ENCODE peak calls at places on chromosomes 2 and 18, in five cellular contexts. Y is thyroid gland, A is suprapubic skin, O is IMR-90, E is spleen. M is an unnamed sample.

GRCh38 chr2:232571026-232571474 is 20.6 kb downstream of the EIF4E2 start:
- DNase-seq in Y (peak), A (no peak), O (peak), E (no peak), M (no peak)

GRCh38 chr2:229980440-229981184 is 58.3 kb downstream of the FBXO36 start:
- DNase-seq in Y (peak), A (no peak), O (peak), E (peak), M (peak)

GRCh38 chr2:179263460-179264237 is 983 bp downstream of the SESTD1 start:
- DNase-seq in Y (peak), A (peak), O (peak), E (peak), M (peak)

GRCh38 chr18:14945984-14946383 is 198.0 kb downstream of the ANKRD30B start:
- DNase-seq in Y (no peak), A (no peak), O (no peak), E (no peak), M (no peak)

GRCh38 chr2:207698303-207698702 is 13.1 kb upstream of the CCNYL1 start:
- DNase-seq in Y (no peak), A (no peak), O (no peak), E (no peak), M (no peak)

GRCh38 chr18:57466745-57467144 is 31.6 kb downstream of the ONECUT2 start:
- DNase-seq in Y (no peak), A (no peak), O (no peak), E (no peak), M (no peak)

GRCh38 chr2:134727385-134727784 is 8.6 kb upstream of the TMEM163 start:
- DNase-seq in Y (no peak), A (no peak), O (no peak), E (no peak), M (no peak)

GRCh38 chr2:80889009-80889408 is 584.5 kb upstream of the LRRTM1 start:
- DNase-seq in Y (no peak), A (no peak), O (no peak), E (no peak), M (no peak)

GRCh38 chr2:25252291-25253152 is 84.1 kb upstream of the POMC start:
- DNase-seq in Y (peak), A (no peak), O (peak), E (peak), M (peak)

GRCh38 chr2:106575955-106576354 is 88.8 kb downstream of the CD8B2 start:
- DNase-seq in Y (peak), A (no peak), O (peak), E (no peak), M (no peak)

GRCh38 chr2:7674606-7675005 is 757.4 kb downstream of the RNF144A start:
- DNase-seq in Y (no peak), A (no peak), O (no peak), E (no peak), M (no peak)

GRCh38 chr2:29644949-29645348 is 276.4 kb downstream of the ALK start:
- DNase-seq in Y (no peak), A (no peak), O (no peak), E (no peak), M (no peak)

GRCh38 chr2:225173909-225174308 is 131.6 kb upstream of the DOCK10 start:
- DNase-seq in Y (no peak), A (no peak), O (no peak), E (no peak), M (no peak)

GRCh38 chr2:241867776-241868420 is 1.6 kb upstream of the RTP5 start:
- DNase-seq in Y (no peak), A (no peak), O (no peak), E (no peak), M (peak)

GRCh38 chr2:159615936-159616733 is at the start of gene BAZ2B:
- DNase-seq in Y (peak), A (peak), O (peak), E (no peak), M (peak)

GRCh38 chr2:212897296-212897695 is 254.1 kb downstream of the IKZF2 start:
- DNase-seq in Y (no peak), A (no peak), O (peak), E (no peak), M (no peak)

GRCh38 chr2:111236027-111236426 is 115.3 kb downstream of the BCL2L11 start:
- DNase-seq in Y (peak), A (no peak), O (no peak), E (no peak), M (peak)

GRCh38 chr2:207257291-207258190 is 91.8 kb upstream of the KLF7 start:
- DNase-seq in Y (no peak), A (no peak), O (peak), E (no peak), M (no peak)

GRCh38 chr2:136116813-136117390 is 1.0 kb downstream of the CXCR4 start:
- DNase-seq in Y (peak), A (no peak), O (no peak), E (peak), M (peak)

GRCh38 chr2:127118038-127118437 is 11.1 kb upstream of the BIN1 start:
- DNase-seq in Y (no peak), A (no peak), O (no peak), E (peak), M (no peak)

GRCh38 chr2:219271021-219271420 is 8.1 kb upstream of the DNAJB2 start:
- DNase-seq in Y (no peak), A (no peak), O (no peak), E (no peak), M (no peak)

GRCh38 chr2:200812122-200813022 is 662 bp downstream of the BZW1 start:
- DNase-seq in Y (peak), A (peak), O (peak), E (peak), M (peak)

GRCh38 chr2:224973112-224974016 is 68.9 kb downstream of the DOCK10 start:
- DNase-seq in Y (no peak), A (no peak), O (no peak), E (no peak), M (peak)

GRCh38 chr2:241228081-241228859 is 39.8 kb downstream of the ANO7 start:
- DNase-seq in Y (no peak), A (no peak), O (no peak), E (peak), M (no peak)

GRCh38 chr18:26436176-26437031 is 111.9 kb downstream of the KCTD1 start:
- DNase-seq in Y (no peak), A (no peak), O (peak), E (no peak), M (no peak)

GRCh38 chr2:11998218-11998617 is 251.8 kb downstream of the LPIN1 start:
- DNase-seq in Y (no peak), A (no peak), O (peak), E (no peak), M (no peak)

GRCh38 chr2:84969511-84970265 is 1.3 kb upstream of the KCMF1 start:
- DNase-seq in Y (peak), A (no peak), O (peak), E (no peak), M (no peak)

GRCh38 chr2:2018713-2019410 is 274.5 kb upstream of the PXDN start:
- DNase-seq in Y (no peak), A (no peak), O (no peak), E (no peak), M (no peak)

GRCh38 chr2:48397846-48398245 is 132.1 kb upstream of the STON1 start:
- DNase-seq in Y (no peak), A (no peak), O (no peak), E (no peak), M (no peak)

GRCh38 chr18:47846431-47846830 is 84.0 kb downstream of the SMAD2 start:
- DNase-seq in Y (no peak), A (no peak), O (no peak), E (no peak), M (no peak)

GRCh38 chr18:49886891-49887764 is 73.8 kb upstream of the ACAA2 start:
- DNase-seq in Y (no peak), A (no peak), O (no peak), E (no peak), M (no peak)

GRCh38 chr2:202950592-202950991 is 38.5 kb downstream of the CARF start:
- DNase-seq in Y (no peak), A (no peak), O (peak), E (no peak), M (no peak)

GRCh38 chr2:58089081-58089480 is 42.5 kb downstream of the VRK2 start:
- DNase-seq in Y (no peak), A (no peak), O (peak), E (no peak), M (no peak)
- TF ChIP-seq POLR2A in Y (no peak), A (no peak), O (no peak), E (no peak), M (no peak)

GRCh38 chr18:9946831-9947230 is 33.0 kb downstream of the VAPA start:
- DNase-seq in Y (no peak), A (no peak), O (peak), E (no peak), M (no peak)
- TF ChIP-seq POLR2A in Y (no peak), A (no peak), O (no peak), E (no peak), M (no peak)

DNA sequence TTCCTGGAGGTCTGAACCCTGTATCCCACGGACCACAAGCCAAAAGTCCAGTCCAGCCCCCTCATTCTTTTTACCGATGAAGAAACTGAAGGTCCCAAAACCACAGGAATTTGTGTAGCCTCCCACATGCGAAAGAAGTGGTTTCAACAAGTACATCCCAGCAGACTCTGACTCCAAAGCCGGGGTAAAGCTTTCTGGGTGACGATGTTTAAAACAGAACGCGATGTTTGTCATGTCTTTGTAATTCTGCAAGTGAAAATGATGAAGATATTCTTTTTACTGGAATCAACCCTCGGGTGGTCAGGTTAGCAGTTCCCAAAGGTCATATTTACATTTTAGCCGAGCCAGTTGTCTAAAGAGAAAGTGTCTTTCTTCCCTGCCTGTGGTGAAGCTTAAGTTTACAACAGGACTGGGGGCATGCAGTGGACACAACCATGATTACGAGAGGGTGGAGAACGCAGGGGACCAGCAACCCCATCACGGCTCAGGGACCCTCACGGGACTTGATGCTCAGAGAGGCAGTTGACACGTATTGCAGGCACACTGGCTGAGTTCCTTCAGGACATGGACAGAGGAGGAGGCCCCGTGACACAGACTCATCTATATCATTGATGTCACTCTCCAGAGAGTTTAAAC is 17.8 kb upstream of the TMEM131 start:
- DNase-seq in Y (no peak), A (no peak), O (peak), E (no peak), M (no peak)
- TF ChIP-seq POLR2A in Y (no peak), A (no peak), O (no peak), E (no peak), M (no peak)

GRCh38 chr2:37654419-37654818 is 17.0 kb downstream of the CDC42EP3 start:
- DNase-seq in Y (no peak), A (no peak), O (no peak), E (no peak), M (no peak)
- TF ChIP-seq POLR2A in Y (no peak), A (no peak), O (no peak), E (no peak), M (no peak)

GRCh38 chr2:187261705-187262104 is 186.3 kb downstream of the CALCRL start:
- DNase-seq in Y (no peak), A (no peak), O (no peak), E (no peak), M (no peak)

GRCh38 chr2:187266147-187266546 is 181.9 kb downstream of the CALCRL start:
- DNase-seq in Y (no peak), A (no peak), O (no peak), E (no peak), M (no peak)

GRCh38 chr2:187263675-187264580 is 184.1 kb downstream of the CALCRL start:
- DNase-seq in Y (no peak), A (no peak), O (no peak), E (no peak), M (no peak)

DNA sequence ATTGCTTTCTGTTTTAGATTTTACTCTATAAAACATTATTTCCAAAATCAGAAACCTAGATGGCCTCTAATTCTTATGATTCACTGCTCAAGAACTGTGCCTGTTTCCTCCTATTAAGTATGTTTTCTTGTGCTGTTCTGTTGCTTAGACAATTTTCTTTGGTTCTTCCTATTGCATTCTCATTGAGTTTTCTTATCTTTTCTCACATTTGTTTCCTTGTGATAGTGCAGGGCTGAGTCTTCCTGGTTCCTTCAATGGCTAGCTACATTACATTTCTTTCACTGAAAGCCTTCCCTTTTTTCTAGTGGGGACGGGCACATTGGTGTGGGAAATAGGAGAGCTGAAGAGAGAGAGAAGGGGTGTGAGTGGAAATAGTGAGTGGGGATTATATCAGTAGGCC is 183.4 kb downstream of the CALCRL start:
- DNase-seq in Y (no peak), A (no peak), O (no peak), E (no peak), M (no peak)
- TF ChIP-seq POLR2A in Y (no peak), A (no peak), O (no peak), E (no peak), M (no peak)

GRCh38 chr2:68366083-68366560 is 1.0 kb downstream of the PLEK start:
- DNase-seq in Y (no peak), A (no peak), O (no peak), E (no peak), M (no peak)
- TF ChIP-seq POLR2A in Y (no peak), A (no peak), O (no peak), E (no peak), M (no peak)

GRCh38 chr18:76860411-76860810 is 38.1 kb downstream of the ZNF236 start:
- DNase-seq in Y (no peak), A (no peak), O (no peak), E (no peak), M (no peak)
- TF ChIP-seq POLR2A in Y (no peak), A (no peak), O (no peak), E (no peak), M (no peak)

GRCh38 chr2:27376151-27376865 is 4.2 kb downstream of the ZNF513 start:
- DNase-seq in Y (no peak), A (no peak), O (no peak), E (no peak), M (no peak)
- TF ChIP-seq POLR2A in Y (no peak), A (no peak), O (no peak), E (no peak), M (no peak)

M was measured in stomach.